ENCODE peak calls at places on chromosomes 1 and 21, in six cellular contexts. N, U, Z, D, Y and S are unnamed samples.

GRCh38 chr21:45532826-45533730 is 9.2 kb downstream of the SLC19A1 start:
- DNase-seq in Y (no peak), D (no peak), Z (no peak), U (no peak), N (no peak), S (no peak)

GRCh38 chr1:26696645-26697440 is 1.0 kb downstream of the ARID1A start:
- DNase-seq in N (no peak), Z (no peak), D (peak; percentile 72), Y (no peak), U (no peak), S (peak; percentile 74)

GRCh38 chr1:154342836-154343472 is 17.6 kb downstream of the ATP8B2 start:
- DNase-seq in Y (no peak), Z (no peak), D (no peak), N (no peak), U (no peak), S (peak; percentile 65)

GRCh38 chr1:61184035-61184713 is 101.8 kb downstream of the NFIA start:
- DNase-seq in N (peak; percentile 84), D (no peak), Z (peak; percentile 94), Y (no peak), U (peak; percentile 74), S (no peak)

GRCh38 chr1:119674110-119674509 is 26.0 kb upstream of the ZNF697 start:
- DNase-seq in Y (no peak), D (no peak), U (peak; percentile 42), N (no peak), Z (no peak), S (no peak)

GRCh38 chr1:89804646-89805237 is 16.1 kb upstream of the LRRC8D start:
- DNase-seq in N (peak; percentile 84), D (peak; percentile 88), Z (peak; percentile 87), U (peak; percentile 74), Y (peak; percentile 82), S (peak; percentile 70)

GRCh38 chr1:155226188-155226909 is 17.9 kb downstream of the MTX1 start:
- DNase-seq in U (peak; percentile 60), Z (peak; percentile 78), Y (peak; percentile 86), D (peak; percentile 90), N (peak; percentile 77), S (peak; percentile 73)

GRCh38 chr1:72037745-72038343 is 244.5 kb downstream of the NEGR1 start:
- DNase-seq in D (peak; percentile 45), N (peak; percentile 32), Y (no peak), U (peak; percentile 25), Z (peak; percentile 62), S (no peak)

GRCh38 chr1:177256153-177256814 is 85.5 kb downstream of the BRINP2 start:
- DNase-seq in Z (peak; percentile 99), D (peak; percentile 4), U (peak; percentile 44), N (peak; percentile 72), Y (peak; percentile 79), S (no peak)

GRCh38 chr1:31727195-31727594 is 23.4 kb upstream of the COL16A1 start:
- DNase-seq in N (no peak), D (no peak), U (no peak), Y (no peak), Z (no peak), S (no peak)

GRCh38 chr1:29744684-29745490 is 508.6 kb downstream of the PTPRU start:
- DNase-seq in D (no peak), N (no peak), Z (no peak), U (no peak), Y (peak; percentile 41), S (no peak)

GRCh38 chr1:230682274-230682673 is 31.6 kb downstream of the AGT start:
- DNase-seq in Y (no peak), D (no peak), U (no peak), N (no peak), Z (no peak), S (no peak)

GRCh38 chr1:58902830-58903229 is 119.0 kb upstream of the JUN start:
- DNase-seq in Y (no peak), D (no peak), N (no peak), U (no peak), Z (no peak), S (no peak)

GRCh38 chr1:166875734-166876539 is at the start of gene TADA1:
- DNase-seq in Z (peak; percentile 97), Y (peak; percentile 99), N (peak; percentile 99), D (peak; percentile 99), U (peak; percentile 96), S (peak; percentile 93)

GRCh38 chr1:166875302-166875733 is 746 bp downstream of the TADA1 start:
- DNase-seq in Z (no peak), D (peak; percentile 24), Y (no peak), N (no peak), U (no peak), S (no peak)

GRCh38 chr1:166870584-166870983 is 5.5 kb downstream of the TADA1 start:
- DNase-seq in D (no peak), Z (no peak), U (peak; percentile 16), N (no peak), Y (no peak), S (no peak)

GRCh38 chr1:166874464-166874863 is 1.6 kb downstream of the TADA1 start:
- DNase-seq in Z (no peak), D (no peak), U (peak; percentile 84), Y (no peak), N (no peak), S (no peak)

GRCh38 chr1:166876540-166876838 is 425 bp upstream of the TADA1 start:
- DNase-seq in Z (no peak), Y (no peak), U (no peak), D (no peak), N (no peak), S (no peak)
- TF ChIP-seq CTCF in Z (peak; percentile 15), Y (peak; percentile 27), U (no peak), D (peak; percentile 60), N (no peak), S (no peak)

GRCh38 chr1:245592083-245592460 is 437.3 kb downstream of the KIF26B start:
- DNase-seq in D (no peak), Z (no peak), Y (no peak), U (no peak), N (no peak), S (no peak)

GRCh38 chr1:245589221-245589620 is 434.4 kb downstream of the KIF26B start:
- DNase-seq in Y (no peak), D (no peak), Z (no peak), N (no peak), U (no peak), S (no peak)

GRCh38 chr1:245589827-245590421 is 435.1 kb downstream of the KIF26B start:
- DNase-seq in D (no peak), Z (no peak), N (no peak), Y (no peak), U (no peak), S (no peak)

GRCh38 chr1:245591346-245592082 is 436.7 kb downstream of the KIF26B start:
- DNase-seq in U (no peak), D (no peak), N (no peak), Z (no peak), Y (no peak), S (no peak)

DNA sequence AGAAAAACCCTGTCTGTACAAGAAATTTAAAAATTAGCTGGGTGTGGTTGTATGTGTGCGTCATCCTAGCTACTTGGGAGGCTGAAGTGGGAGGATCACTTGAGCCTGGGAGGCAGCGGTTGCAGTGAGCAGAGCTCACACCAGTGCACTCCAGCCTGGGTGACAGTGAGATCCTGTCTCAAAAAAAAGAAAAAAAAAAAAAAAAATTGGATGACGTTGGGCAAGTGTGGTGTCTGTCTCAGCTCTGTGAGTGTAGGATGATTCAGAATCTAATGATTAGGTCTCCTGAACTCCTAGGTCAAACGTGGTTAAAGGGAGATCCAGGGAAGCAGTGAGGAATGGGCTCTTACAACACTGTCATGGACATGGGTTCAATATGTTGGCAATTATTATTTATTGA is 435.9 kb downstream of the KIF26B start:
- DNase-seq in N (no peak), Z (peak; percentile 11), Y (no peak), D (no peak), U (no peak), S (no peak)
- TF ChIP-seq CTCF in N (no peak), Z (no peak), Y (no peak), D (no peak), U (no peak), S (no peak)

DNA sequence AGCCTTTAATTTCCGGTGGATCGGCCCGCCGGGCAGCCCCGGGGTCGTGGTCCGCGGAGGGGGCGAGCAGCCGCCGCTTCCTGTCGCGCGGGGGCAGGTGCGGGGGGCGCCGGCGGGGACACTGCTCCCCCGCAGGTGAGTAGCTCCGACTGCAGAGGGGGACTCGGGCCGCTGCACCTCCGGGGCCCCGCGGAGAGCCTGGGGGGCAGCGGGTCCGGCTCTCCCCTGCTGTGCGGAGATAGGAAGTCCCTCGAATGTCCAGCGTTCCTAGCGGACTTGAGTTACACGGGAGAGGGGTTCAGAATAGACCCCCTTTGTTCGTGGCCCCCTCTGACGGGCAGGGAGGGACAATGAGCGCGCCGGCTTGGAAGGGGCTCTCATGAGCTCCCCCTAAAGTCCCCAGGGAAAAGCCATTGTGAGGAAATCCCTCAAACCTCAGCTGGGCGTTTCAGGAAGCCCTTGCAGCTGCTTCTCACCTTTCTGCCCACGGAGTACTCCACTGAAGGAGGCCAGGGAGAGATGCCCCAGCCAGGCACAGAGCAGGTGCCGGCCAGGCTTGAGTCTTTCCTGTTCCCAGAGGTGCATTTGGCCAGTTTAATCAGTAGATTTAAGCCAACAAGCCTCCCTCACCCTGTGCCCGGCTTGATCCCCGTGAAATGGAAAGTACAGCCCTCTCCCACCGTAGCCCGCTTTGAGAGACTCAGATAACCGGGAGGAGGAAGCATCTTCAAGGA is 925 bp downstream of the PDE9A start:
- DNase-seq in Y (no peak), N (peak; percentile 26), U (peak; percentile 30), D (peak; percentile 89), Z (no peak), S (no peak)
- TF ChIP-seq CTCF in Y (peak; percentile 57), N (no peak), U (peak; percentile 55), D (peak; percentile 32), Z (no peak), S (no peak)

DNA sequence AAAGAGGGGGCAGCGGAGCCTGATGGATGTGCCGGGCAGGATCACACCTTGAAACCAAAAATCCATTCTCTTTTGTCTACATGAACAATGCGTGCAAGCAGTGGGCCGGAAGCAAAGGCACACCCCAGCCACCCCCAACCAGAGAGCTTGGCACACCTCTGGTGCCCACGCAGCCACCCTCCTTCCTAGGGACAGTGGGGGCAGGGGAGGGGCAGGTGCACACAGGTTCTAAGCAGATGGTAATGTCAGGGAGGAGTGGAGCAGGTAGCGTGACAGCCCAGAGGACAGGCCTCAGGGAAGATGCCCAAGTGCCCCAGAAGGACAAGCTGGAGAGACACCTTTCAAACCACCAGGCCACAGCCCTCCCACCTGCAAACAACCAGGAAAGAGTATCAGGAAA is 36.5 kb downstream of the SYF2 start:
- DNase-seq in U (no peak), Z (no peak), D (no peak), Y (no peak), N (no peak), S (no peak)
- TF ChIP-seq CTCF in U (no peak), Z (no peak), D (no peak), Y (no peak), N (no peak), S (no peak)

DNA sequence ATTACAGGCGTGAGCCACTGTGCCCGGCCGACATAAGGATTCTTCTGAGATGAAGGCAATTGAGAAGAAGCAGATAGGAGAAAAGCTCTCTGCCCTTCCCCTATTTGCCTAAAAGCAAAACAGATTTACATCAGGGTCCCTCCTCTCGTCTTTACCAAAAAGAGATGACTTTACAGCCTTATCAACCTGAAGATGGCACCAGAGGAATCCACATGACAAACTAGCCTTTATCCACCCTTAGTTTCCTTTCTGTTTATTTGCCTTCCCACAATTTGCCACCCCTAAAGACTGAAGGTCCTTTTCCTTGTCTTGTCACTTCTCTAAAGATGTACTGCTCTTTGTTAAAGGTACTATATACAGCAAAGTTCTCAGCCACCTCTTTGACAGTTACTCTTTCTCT is 70.7 kb upstream of the KRTAP19-8 start:
- DNase-seq in D (peak; percentile 36), N (no peak), U (no peak), Y (no peak), Z (peak; percentile 46), S (no peak)
- TF ChIP-seq CTCF in D (peak; percentile 51), N (no peak), U (peak; percentile 21), Y (peak; percentile 60), Z (no peak), S (no peak)